ENCODE peak calls at places on chromosome 16, in five cellular contexts. V is activated T-helper 1 cell treated with anti-CD3 and anti-CD28 coated beads, Interleukin-2, amount 50 U/mL, for 16 hours; J is NCI-H2171; S is lower lobe of right lung; T is substantia nigra. I is an unnamed sample.

GRCh38 chr16:31507929-31508705 is at the start of gene RUSF1:
- DNase-seq in T (peak; percentile 92), S (peak; percentile 95), J (peak; percentile 85), V (peak; percentile 70), I (peak; percentile 55)

GRCh38 chr16:10103096-10103495 is 79.1 kb downstream of the GRIN2A start:
- DNase-seq in J (no peak), V (no peak), S (no peak), T (no peak), I (no peak)

GRCh38 chr16:75379911-75380847 is 53.1 kb downstream of the CFDP1 start:
- DNase-seq in S (peak; percentile 54), J (no peak), T (no peak), V (peak; percentile 11), I (no peak)

GRCh38 chr16:10922328-10923145 is 19.7 kb downstream of the DEXI start:
- DNase-seq in S (peak; percentile 87), V (no peak), T (peak; percentile 45), J (no peak), I (no peak)

GRCh38 chr16:47037396-47037745 is 63.9 kb upstream of the DNAJA2 start:
- DNase-seq in S (no peak), T (no peak), V (peak; percentile 2), J (no peak), I (no peak)

GRCh38 chr16:20424129-20424866 is 15.0 kb downstream of the ACSM5 start:
- DNase-seq in J (no peak), S (no peak), T (no peak), V (no peak), I (no peak)

GRCh38 chr16:29784901-29785500 is 5.5 kb upstream of the KIF22 start:
- DNase-seq in T (peak; percentile 63), V (peak; percentile 57), J (no peak), S (peak; percentile 83), I (no peak)

GRCh38 chr16:56675685-56676210 is 6.1 kb downstream of the MT1H start:
- DNase-seq in T (no peak), S (no peak), J (no peak), V (peak; percentile 36), I (no peak)

GRCh38 chr16:12609937-12610699 is 193.6 kb downstream of the CPPED1 start:
- DNase-seq in T (no peak), V (no peak), S (no peak), J (no peak), I (no peak)

GRCh38 chr16:57574646-57575467 is 32.4 kb downstream of the ADGRG5 start:
- DNase-seq in T (no peak), V (no peak), S (no peak), J (no peak), I (no peak)

GRCh38 chr16:70749681-70750601 is 51.0 kb downstream of the VAC14 start:
- DNase-seq in J (no peak), S (no peak), V (no peak), T (peak; percentile 59), I (no peak)

GRCh38 chr16:49545243-49545642 is 171.6 kb downstream of the C16orf78 start:
- DNase-seq in V (no peak), T (no peak), S (no peak), J (no peak), I (no peak)

GRCh38 chr16:30183961-30184429 is 593 bp downstream of the CORO1A start:
- DNase-seq in V (peak; percentile 56), S (peak; percentile 63), J (no peak), T (no peak), I (no peak)

GRCh38 chr16:22054847-22055590 is 37.3 kb upstream of the VWA3A start:
- DNase-seq in T (no peak), V (no peak), J (no peak), S (no peak), I (no peak)

GRCh38 chr16:69448470-69449193 is 24.2 kb downstream of the CYB5B start:
- DNase-seq in J (peak; percentile 75), T (no peak), S (no peak), V (no peak), I (peak; percentile 45)

GRCh38 chr16:566475-567361 is at the start of gene NHLRC4:
- DNase-seq in T (peak; percentile 26), V (no peak), S (peak; percentile 69), J (peak; percentile 57), I (no peak)

GRCh38 chr16:54930034-54930938 is at the start of gene IRX5:
- DNase-seq in V (no peak), S (peak; percentile 93), T (peak; percentile 94), J (peak; percentile 90), I (peak; percentile 94)

GRCh38 chr16:68363847-68364600 is 53.2 kb downstream of the PRMT7 start:
- DNase-seq in S (no peak), J (no peak), T (no peak), V (no peak), I (no peak)

GRCh38 chr16:20676268-20676828 is 21.1 kb downstream of the ACSM1 start:
- DNase-seq in S (no peak), T (no peak), J (no peak), V (no peak), I (no peak)

GRCh38 chr16:48125888-48126287 is 29.9 kb downstream of the ABCC12 start:
- DNase-seq in V (no peak), T (no peak), S (no peak), J (no peak), I (no peak)

GRCh38 chr16:73713817-73714495 is 582.7 kb upstream of the PSMD7 start:
- DNase-seq in T (peak; percentile 71), J (no peak), V (no peak), S (no peak), I (peak; percentile 8)

GRCh38 chr16:64375386-64375980 is 746.4 kb downstream of the CDH11 start:
- DNase-seq in S (no peak), J (no peak), T (no peak), V (no peak), I (no peak)

GRCh38 chr16:4309833-4310266 is 6.0 kb upstream of the GLIS2 start:
- DNase-seq in S (peak; percentile 81), T (peak; percentile 38), J (no peak), V (no peak), I (no peak)

GRCh38 chr16:29900102-29900887 is at the start of gene ASPHD1:
- DNase-seq in J (peak; percentile 77), V (peak; percentile 52), T (peak; percentile 92), S (peak; percentile 78), I (peak; percentile 59)

GRCh38 chr16:27634781-27635180 is 84.8 kb downstream of the KATNIP start:
- DNase-seq in S (no peak), T (no peak), V (no peak), J (no peak), I (no peak)

GRCh38 chr16:66858740-66859396 is 14.7 kb downstream of the CA7 start:
- DNase-seq in J (no peak), T (peak; percentile 27), S (peak; percentile 71), V (no peak), I (no peak)

GRCh38 chr16:56763305-56763916 is 33.5 kb downstream of the NUP93 start:
- DNase-seq in V (no peak), S (no peak), T (no peak), J (no peak), I (no peak)

GRCh38 chr16:54431997-54432367 is 145.4 kb upstream of the IRX3 start:
- DNase-seq in T (no peak), J (no peak), S (no peak), V (no peak), I (no peak)

GRCh38 chr16:57736419-57737281 is 1.1 kb downstream of the KATNB1 start:
- DNase-seq in V (peak; percentile 11), J (peak; percentile 44), T (peak; percentile 26), S (no peak), I (peak; percentile 33)

GRCh38 chr16:8730335-8730915 is 56.0 kb downstream of the ABAT start:
- DNase-seq in S (no peak), V (no peak), T (no peak), J (peak; percentile 6), I (no peak)

GRCh38 chr16:59212492-59213024 is 478.4 kb upstream of the GOT2 start:
- DNase-seq in J (no peak), S (no peak), V (no peak), T (no peak), I (no peak)

GRCh38 chr16:51134269-51134812 is 16.7 kb downstream of the SALL1 start:
- DNase-seq in T (no peak), J (no peak), V (no peak), S (no peak), I (no peak)

GRCh38 chr16:20871935-20872815 is 28.0 kb downstream of the DCUN1D3 start:
- DNase-seq in S (no peak), T (no peak), V (no peak), J (no peak), I (no peak)

GRCh38 chr16:84144301-84144858 is 597 bp downstream of the HSDL1 start:
- DNase-seq in J (peak; percentile 12), T (peak; percentile 44), V (peak; percentile 17), S (peak; percentile 63), I (no peak)

GRCh38 chr16:68997564-68997963 is 107.9 kb upstream of the HAS3 start:
- DNase-seq in J (no peak), S (no peak), T (no peak), V (no peak), I (no peak)

GRCh38 chr16:1787056-1787321 is 4.2 kb downstream of the NUBP2 start:
- DNase-seq in S (no peak), V (no peak), J (no peak), T (no peak), I (no peak)

I was measured in AG09309.